ENCODE peak calls at places on chromosomes 5 and 9, in four cellular contexts. One of them, this sample, is unnamed.
A peak's percentile ranks its signal among the peaks of the same experiment; 100 is the strongest.

GRCh38 chr9:8447618-8448017 is 648.0 kb upstream of the DMAC1 start:
- DNase-seq in progenitor cell of endocrine pancreas: no peak
- DNase-seq in fibroblast of mammary gland: no peak
- DNase-seq in NCI-H2081: no peak
- DNase-seq in this sample: no peak

GRCh38 chr9:116267021-116267420 is 113.4 kb downstream of the PAPPA start:
- DNase-seq in progenitor cell of endocrine pancreas: no peak
- DNase-seq in fibroblast of mammary gland: peak; percentile 63
- DNase-seq in NCI-H2081: no peak
- DNase-seq in this sample: no peak

GRCh38 chr9:93601666-93602065 is 25.3 kb downstream of the PHF2 start:
- DNase-seq in progenitor cell of endocrine pancreas: no peak
- DNase-seq in fibroblast of mammary gland: no peak
- DNase-seq in NCI-H2081: no peak
- DNase-seq in this sample: no peak

GRCh38 chr9:81535542-81536241 is 153.7 kb downstream of the TLE1 start:
- DNase-seq in progenitor cell of endocrine pancreas: no peak
- DNase-seq in fibroblast of mammary gland: peak; percentile 11
- DNase-seq in NCI-H2081: peak; percentile 81
- DNase-seq in this sample: no peak

GRCh38 chr9:21557428-21557768 is 75.3 kb upstream of the IFNE start:
- DNase-seq in progenitor cell of endocrine pancreas: no peak
- DNase-seq in fibroblast of mammary gland: no peak
- DNase-seq in NCI-H2081: no peak
- DNase-seq in this sample: no peak

GRCh38 chr5:77907786-77908185 is 131.6 kb upstream of the TBCA start:
- DNase-seq in progenitor cell of endocrine pancreas: no peak
- DNase-seq in fibroblast of mammary gland: no peak
- DNase-seq in NCI-H2081: no peak
- DNase-seq in this sample: no peak

GRCh38 chr9:78326564-78326963 is 29.6 kb downstream of the PSAT1 start:
- DNase-seq in progenitor cell of endocrine pancreas: no peak
- DNase-seq in fibroblast of mammary gland: no peak
- DNase-seq in NCI-H2081: no peak
- DNase-seq in this sample: no peak

GRCh38 chr9:35930990-35931389 is 21.7 kb downstream of the SPAAR start:
- DNase-seq in progenitor cell of endocrine pancreas: no peak
- DNase-seq in fibroblast of mammary gland: no peak
- DNase-seq in NCI-H2081: no peak
- DNase-seq in this sample: no peak

GRCh38 chr5:79935992-79936643 is 54.9 kb downstream of the MTX3 start:
- DNase-seq in progenitor cell of endocrine pancreas: no peak
- DNase-seq in fibroblast of mammary gland: peak; percentile 72
- DNase-seq in NCI-H2081: no peak
- DNase-seq in this sample: no peak

GRCh38 chr9:133691659-133692363 is 46.3 kb downstream of the SARDH start:
- DNase-seq in progenitor cell of endocrine pancreas: no peak
- DNase-seq in fibroblast of mammary gland: peak; percentile 15
- DNase-seq in NCI-H2081: peak; percentile 7
- DNase-seq in this sample: no peak

GRCh38 chr5:16894236-16895057 is 41.6 kb downstream of the MYO10 start:
- DNase-seq in progenitor cell of endocrine pancreas: no peak
- DNase-seq in fibroblast of mammary gland: peak; percentile 80
- DNase-seq in NCI-H2081: peak; percentile 74
- DNase-seq in this sample: no peak

GRCh38 chr5:39759696-39760095 is 334.9 kb upstream of the DAB2 start:
- DNase-seq in progenitor cell of endocrine pancreas: no peak
- DNase-seq in fibroblast of mammary gland: peak; percentile 31
- DNase-seq in NCI-H2081: no peak
- DNase-seq in this sample: no peak

GRCh38 chr5:179827684-179828083 is 7.0 kb downstream of the SQSTM1 start:
- DNase-seq in progenitor cell of endocrine pancreas: no peak
- DNase-seq in fibroblast of mammary gland: peak; percentile 80
- DNase-seq in NCI-H2081: no peak
- DNase-seq in this sample: no peak

GRCh38 chr9:77384406-77384805 is 207.1 kb downstream of the VPS13A start:
- DNase-seq in progenitor cell of endocrine pancreas: no peak
- DNase-seq in fibroblast of mammary gland: peak; percentile 89
- DNase-seq in NCI-H2081: no peak
- DNase-seq in this sample: no peak

GRCh38 chr5:142584843-142585242 is 101.0 kb downstream of the FGF1 start:
- DNase-seq in progenitor cell of endocrine pancreas: no peak
- DNase-seq in fibroblast of mammary gland: peak; percentile 13
- DNase-seq in NCI-H2081: no peak
- DNase-seq in this sample: no peak

GRCh38 chr9:108057421-108058136 is 568.0 kb upstream of the KLF4 start:
- DNase-seq in progenitor cell of endocrine pancreas: no peak
- DNase-seq in fibroblast of mammary gland: peak; percentile 98
- DNase-seq in NCI-H2081: no peak
- DNase-seq in this sample: no peak

GRCh38 chr5:176570044-176570443 is 20.9 kb downstream of the CDHR2 start:
- DNase-seq in progenitor cell of endocrine pancreas: no peak
- DNase-seq in fibroblast of mammary gland: peak; percentile 40
- DNase-seq in NCI-H2081: no peak
- DNase-seq in this sample: no peak

GRCh38 chr9:88659126-88659525 is 124.1 kb downstream of the NXNL2 start:
- DNase-seq in progenitor cell of endocrine pancreas: no peak
- DNase-seq in fibroblast of mammary gland: no peak
- DNase-seq in NCI-H2081: no peak
- DNase-seq in this sample: no peak

GRCh38 chr9:38339087-38339486 is 53.4 kb upstream of the ALDH1B1 start:
- DNase-seq in progenitor cell of endocrine pancreas: no peak
- DNase-seq in fibroblast of mammary gland: peak; percentile 93
- DNase-seq in NCI-H2081: no peak
- DNase-seq in this sample: no peak

GRCh38 chr5:95866431-95867063 is 44.0 kb upstream of the GLRX start:
- DNase-seq in progenitor cell of endocrine pancreas: no peak
- DNase-seq in fibroblast of mammary gland: peak; percentile 44
- DNase-seq in NCI-H2081: no peak
- DNase-seq in this sample: no peak

GRCh38 chr5:41325074-41325473 is 111.7 kb upstream of the C6 start:
- DNase-seq in progenitor cell of endocrine pancreas: no peak
- DNase-seq in fibroblast of mammary gland: no peak
- DNase-seq in NCI-H2081: no peak
- DNase-seq in this sample: no peak

This sample was measured in NCI-H1436 treated with DMSO at 0.1 percent for 48 hours.